ENCODE peak calls at places on chromosomes 3 and 15, in eight cellular contexts. F, K, G, X, I, H, W and M are unnamed samples.

GRCh38 chr15:40722934-40723333 is 28.0 kb downstream of the RAD51 start:
- DNase-seq in F (no peak), K (no peak), G (peak), X (no peak), I (no peak), H (no peak), W (no peak), M (no peak)

GRCh38 chr15:74196175-74196574 is 6.4 kb downstream of the STRA6 start:
- DNase-seq in F (peak), K (no peak), G (peak), X (peak), I (no peak), H (no peak), W (peak), M (peak)

GRCh38 chr3:38648024-38648658 is 1.3 kb downstream of the SCN5A start:
- DNase-seq in F (no peak), K (peak), G (no peak), X (no peak), I (no peak), H (no peak), W (no peak), M (no peak)

GRCh38 chr3:10504161-10505049 is 981 bp downstream of the ATP2B2 start:
- DNase-seq in F (no peak), K (peak), G (no peak), X (no peak), I (no peak), H (no peak), W (peak), M (no peak)

GRCh38 chr3:11476814-11477213 is 166.9 kb downstream of the VGLL4 start:
- DNase-seq in F (no peak), K (no peak), G (no peak), X (no peak), I (no peak), H (no peak), W (no peak), M (no peak)

GRCh38 chr3:56855856-56856538 is 54.2 kb upstream of the ARHGEF3 start:
- DNase-seq in F (no peak), K (peak), G (no peak), X (no peak), I (no peak), H (peak), W (peak), M (no peak)

GRCh38 chr15:78100886-78101285 is 8.5 kb downstream of the SH2D7 start:
- DNase-seq in F (no peak), K (no peak), G (no peak), X (no peak), I (peak), H (no peak), W (no peak), M (no peak)

GRCh38 chr3:50269460-50269859 is 513 bp downstream of the SEMA3B start:
- DNase-seq in F (no peak), K (no peak), G (no peak), X (no peak), I (no peak), H (no peak), W (no peak), M (no peak)

GRCh38 chr3:186217820-186218164 is 108.9 kb upstream of the ETV5 start:
- DNase-seq in F (no peak), K (no peak), G (no peak), X (no peak), I (no peak), H (no peak), W (no peak), M (no peak)

GRCh38 chr3:69084326-69084667 is 440 bp upstream of the ARL6IP5 start:
- DNase-seq in F (peak), K (peak), G (peak), X (no peak), I (no peak), H (no peak), W (no peak), M (peak)

GRCh38 chr3:149247929-149248691 is 26.5 kb upstream of the CP start:
- DNase-seq in F (peak), K (no peak), G (peak), X (no peak), I (no peak), H (no peak), W (no peak), M (no peak)

GRCh38 chr15:51801391-51801835 is 28.0 kb upstream of the TMOD3 start:
- DNase-seq in F (peak), K (peak), G (peak), X (no peak), I (no peak), H (no peak), W (peak), M (no peak)

GRCh38 chr3:150180349-150180748 is 209.7 kb upstream of the PFN2 start:
- DNase-seq in F (peak), K (no peak), G (peak), X (peak), I (no peak), H (no peak), W (no peak), M (no peak)

GRCh38 chr15:100241572-100242479 is 99.9 kb downstream of the ADAMTS17 start:
- DNase-seq in F (peak), K (no peak), G (no peak), X (no peak), I (no peak), H (no peak), W (peak), M (peak)

GRCh38 chr15:64837502-64837901 is 4.2 kb upstream of the PLEKHO2 start:
- DNase-seq in F (no peak), K (no peak), G (no peak), X (no peak), I (no peak), H (no peak), W (no peak), M (no peak)

GRCh38 chr3:190323241-190323617 is 983 bp upstream of the CLDN1 start:
- DNase-seq in F (no peak), K (no peak), G (no peak), X (no peak), I (no peak), H (no peak), W (no peak), M (no peak)

GRCh38 chr3:27358372-27358771 is 10.8 kb downstream of the NEK10 start:
- DNase-seq in F (no peak), K (no peak), G (no peak), X (no peak), I (no peak), H (no peak), W (no peak), M (no peak)

GRCh38 chr3:190514163-190515153 is 573 bp downstream of the IL1RAP start:
- DNase-seq in F (peak), K (peak), G (peak), X (no peak), I (peak), H (peak), W (peak), M (no peak)

GRCh38 chr15:75739791-75740190 is 27.1 kb upstream of the CSPG4 start:
- DNase-seq in F (no peak), K (no peak), G (no peak), X (no peak), I (peak), H (no peak), W (no peak), M (no peak)

GRCh38 chr3:49021213-49021812 is 608 bp upstream of the NDUFAF3 start:
- DNase-seq in F (peak), K (peak), G (peak), X (peak), I (peak), H (peak), W (peak), M (peak)

GRCh38 chr3:39664931-39665330 is 144.5 kb upstream of the MYRIP start:
- DNase-seq in F (no peak), K (no peak), G (no peak), X (no peak), I (no peak), H (no peak), W (no peak), M (no peak)

GRCh38 chr3:65170357-65171090 is 482.7 kb upstream of the ADAMTS9 start:
- DNase-seq in F (peak), K (peak), G (peak), X (peak), I (peak), H (peak), W (peak), M (peak)

GRCh38 chr3:122681294-122682015 is 816 bp downstream of the PARP14 start:
- DNase-seq in F (no peak), K (peak), G (no peak), X (no peak), I (peak), H (no peak), W (no peak), M (no peak)

GRCh38 chr3:13009946-13010315 is 63.3 kb downstream of the IQSEC1 start:
- DNase-seq in F (no peak), K (no peak), G (no peak), X (no peak), I (no peak), H (no peak), W (no peak), M (no peak)

GRCh38 chr15:55954862-55955605 is 38.4 kb downstream of the NEDD4 start:
- DNase-seq in F (no peak), K (no peak), G (no peak), X (no peak), I (no peak), H (no peak), W (no peak), M (no peak)

GRCh38 chr3:111874177-111874820 is 15.2 kb downstream of the PHLDB2 start:
- DNase-seq in F (peak), K (no peak), G (peak), X (no peak), I (no peak), H (no peak), W (no peak), M (no peak)

GRCh38 chr3:122688996-122689395 is 8.4 kb downstream of the PARP14 start:
- DNase-seq in F (no peak), K (no peak), G (no peak), X (no peak), I (no peak), H (no peak), W (no peak), M (no peak)

GRCh38 chr3:71816757-71817156 is 31.8 kb upstream of the PROK2 start:
- DNase-seq in F (no peak), K (no peak), G (no peak), X (no peak), I (no peak), H (no peak), W (no peak), M (no peak)

GRCh38 chr3:71815676-71816075 is 30.7 kb upstream of the PROK2 start:
- DNase-seq in F (no peak), K (no peak), G (no peak), X (no peak), I (no peak), H (no peak), W (no peak), M (no peak)

GRCh38 chr3:71816141-71816540 is 31.2 kb upstream of the PROK2 start:
- DNase-seq in F (peak), K (no peak), G (no peak), X (no peak), I (no peak), H (no peak), W (no peak), M (no peak)

GRCh38 chr3:71813704-71814103 is 28.8 kb upstream of the PROK2 start:
- DNase-seq in F (no peak), K (no peak), G (no peak), X (no peak), I (no peak), H (no peak), W (no peak), M (no peak)

DNA sequence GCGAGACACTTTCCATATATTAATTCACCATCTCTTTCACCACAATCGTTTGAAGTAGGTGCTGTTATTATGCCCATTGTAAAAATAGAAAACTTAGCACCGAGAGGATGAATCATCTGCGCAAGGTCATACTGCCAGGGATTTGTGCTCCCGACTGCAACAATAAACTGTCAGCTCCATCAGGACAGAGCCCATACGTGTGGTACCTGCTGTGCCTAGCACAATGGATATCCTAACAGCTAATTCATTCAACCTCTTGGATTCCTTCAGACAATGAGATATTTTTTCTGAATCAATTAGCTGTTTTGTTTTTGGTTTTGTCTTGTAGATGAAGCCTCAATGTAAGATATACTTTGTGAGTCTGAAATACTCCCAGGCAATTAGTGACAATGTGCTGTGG is 32.3 kb upstream of the PROK2 start:
- DNase-seq in F (no peak), K (no peak), G (no peak), X (no peak), I (no peak), H (no peak), W (no peak), M (no peak)
- H3K4me3 ChIP-seq in F (no peak), K (no peak), G (no peak), X (no peak), I (no peak), H (no peak), W (no peak), M (no peak)

GRCh38 chr15:79172032-79172481 is 81.5 kb upstream of the RASGRF1 start:
- DNase-seq in F (no peak), K (peak), G (no peak), X (no peak), I (no peak), H (no peak), W (peak), M (peak)
- TF ChIP-seq CTCF in F (peak), K (no peak), G (no peak), X (no peak), I (no peak), H (no peak), W (peak), M (peak)

DNA sequence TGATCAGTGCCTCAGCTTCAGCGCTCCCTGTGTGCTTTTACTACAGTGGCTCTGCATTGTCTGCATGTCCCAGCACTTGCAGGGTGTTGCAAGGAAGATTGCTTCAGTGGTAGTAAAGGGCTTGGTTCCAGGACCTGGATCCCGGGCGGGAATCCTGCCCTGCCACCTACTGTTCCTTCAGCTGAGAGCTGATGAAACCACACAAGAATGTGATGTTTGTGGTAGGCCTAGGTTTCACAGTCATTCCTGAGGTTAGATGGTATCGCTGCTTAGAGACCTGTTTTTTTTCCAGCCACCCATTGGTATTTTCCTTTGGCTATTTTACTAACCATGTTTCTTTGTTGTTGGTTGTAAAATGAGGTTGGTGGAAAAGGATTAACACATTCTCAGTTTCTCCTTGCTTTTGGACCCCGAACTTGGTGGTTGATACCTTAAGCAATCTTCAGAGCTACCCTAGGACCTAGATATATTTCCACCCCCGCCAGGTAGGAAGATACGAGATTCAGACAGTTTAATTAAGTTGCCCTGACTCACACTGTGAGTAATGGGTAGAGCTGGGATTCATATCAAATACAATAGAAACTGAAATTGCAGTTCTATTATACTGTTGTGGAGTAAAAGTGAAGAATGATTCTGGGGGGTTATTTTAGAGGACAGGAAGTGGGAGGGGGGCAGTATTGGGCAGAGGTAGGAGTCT is 11.4 kb downstream of the GPR87 start:
- DNase-seq in F (peak), K (peak), G (peak), X (peak), I (peak), H (no peak), W (no peak), M (peak)
- H3K4me3 ChIP-seq in F (peak), K (peak), G (no peak), X (no peak), I (no peak), H (no peak), W (no peak), M (peak)

DNA sequence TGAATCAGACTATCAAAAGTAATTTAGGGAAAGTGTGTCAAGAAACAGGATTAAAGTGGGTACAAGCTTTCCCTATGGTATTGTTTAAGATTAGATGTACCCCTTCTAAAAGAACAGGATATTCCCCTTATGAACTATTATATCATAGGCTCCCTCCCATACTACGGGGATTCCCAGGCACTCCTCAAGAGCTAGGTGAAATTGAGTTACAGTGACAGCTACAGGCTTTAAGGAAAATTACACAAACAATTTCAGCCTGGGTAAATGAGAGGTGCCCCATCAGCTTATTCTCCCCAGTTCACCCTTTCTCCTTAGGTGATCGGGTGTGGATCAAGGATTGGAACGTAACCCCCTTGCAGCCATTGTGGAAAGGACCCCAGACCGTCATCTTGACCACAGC is 240.8 kb upstream of the CNTN6 start:
- DNase-seq in F (no peak), K (no peak), G (no peak), X (no peak), I (no peak), H (no peak), W (no peak), M (no peak)
- TF ChIP-seq CTCF in F (peak), K (peak), G (no peak), X (no peak), I (no peak), H (no peak), W (no peak), M (peak)

GRCh38 chr3:100354850-100355249 is 20.3 kb downstream of the NIT2 start:
- DNase-seq in F (peak), K (no peak), G (peak), X (no peak), I (no peak), H (no peak), W (no peak), M (no peak)
- H3K4me3 ChIP-seq in F (no peak), K (no peak), G (no peak), X (no peak), I (no peak), H (no peak), W (no peak), M (no peak)

GRCh38 chr15:92749172-92749571 is 93.6 kb upstream of the FAM174B start:
- DNase-seq in F (no peak), K (no peak), G (no peak), X (no peak), I (no peak), H (no peak), W (no peak), M (no peak)
- TF ChIP-seq CTCF in F (no peak), K (no peak), G (no peak), X (no peak), I (no peak), H (no peak), W (no peak), M (no peak)

DNA sequence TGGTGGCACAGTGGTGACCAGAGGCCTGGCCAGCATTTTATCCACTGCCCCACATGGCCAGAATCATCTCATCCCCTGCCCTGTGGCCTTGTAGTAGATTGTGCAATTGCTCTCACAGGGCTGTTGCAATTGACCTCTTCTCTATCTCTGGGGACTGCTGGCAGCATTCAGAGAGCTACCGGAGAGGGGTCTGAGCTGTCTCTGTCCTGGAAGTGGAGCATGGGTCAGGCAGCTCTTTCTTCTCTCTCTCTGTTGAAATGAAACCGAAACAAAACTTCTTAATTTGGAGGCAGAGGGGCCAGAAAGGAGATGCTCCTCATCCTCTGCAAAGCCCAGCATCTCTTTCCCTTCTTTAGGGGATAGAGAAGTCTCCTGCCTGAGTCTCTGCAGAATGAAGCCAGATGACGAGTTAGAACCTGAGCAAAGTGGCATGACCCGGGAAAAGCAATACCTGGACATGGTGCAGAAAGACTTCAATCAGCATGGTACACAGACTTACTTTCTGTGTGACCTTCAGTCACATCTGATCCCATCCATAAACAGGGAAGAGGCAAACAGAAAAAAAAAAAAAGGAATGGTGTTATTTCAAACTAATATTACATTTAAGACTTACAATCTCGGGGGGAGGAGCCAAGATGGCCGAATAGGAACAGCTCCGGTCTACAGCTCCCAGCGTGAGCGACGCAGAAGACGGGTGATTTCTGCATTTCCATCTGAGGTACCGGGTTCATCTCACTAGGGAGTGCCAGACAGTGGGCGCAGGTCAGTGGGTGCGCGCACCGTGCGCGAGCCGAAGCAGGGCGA is 144.5 kb upstream of the BCL6 start:
- DNase-seq in F (no peak), K (no peak), G (no peak), X (no peak), I (no peak), H (no peak), W (no peak), M (no peak)
- H3K4me3 ChIP-seq in F (no peak), K (peak), G (no peak), X (no peak), I (no peak), H (no peak), W (no peak), M (no peak)

GRCh38 chr3:112984485-112984884 is 6.3 kb upstream of the GTPBP8 start:
- DNase-seq in F (no peak), K (no peak), G (peak), X (no peak), I (no peak), H (no peak), W (peak), M (peak)
- TF ChIP-seq CTCF in F (no peak), K (no peak), G (no peak), X (no peak), I (no peak), H (no peak), W (no peak), M (no peak)

DNA sequence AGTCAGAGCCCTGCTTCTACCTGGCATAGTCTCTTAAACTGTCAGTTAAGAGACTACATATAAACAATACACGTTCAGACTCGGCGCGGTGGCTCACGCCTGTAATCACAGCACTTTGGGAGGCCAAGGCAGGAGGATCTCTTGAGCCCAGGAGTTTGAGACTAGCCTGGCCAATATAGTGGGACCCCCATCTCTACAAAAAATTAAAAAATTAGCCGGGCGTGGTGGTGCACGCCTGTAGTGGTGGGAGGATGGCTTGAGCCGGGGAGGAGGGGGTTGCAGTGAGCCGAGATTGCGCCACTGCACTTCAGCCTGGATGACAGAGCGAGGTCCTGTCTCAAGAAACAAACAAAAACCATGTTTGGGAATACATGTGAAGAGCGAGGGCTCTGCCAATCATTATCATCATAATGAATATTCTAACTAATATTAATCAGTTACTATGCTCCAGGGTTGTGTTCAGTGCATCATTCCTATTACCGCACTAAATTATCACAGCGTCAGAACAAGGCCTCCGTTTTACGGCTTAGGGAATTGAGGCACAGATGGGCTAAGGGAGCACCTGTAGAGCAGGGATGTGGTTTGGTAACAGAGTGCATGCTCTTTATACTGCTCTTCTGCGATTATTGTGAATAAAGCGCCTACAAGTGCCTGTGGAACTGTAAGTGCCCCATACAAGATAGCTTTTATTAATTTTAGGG is 844 bp upstream of the UQCC5 start:
- DNase-seq in F (no peak), K (no peak), G (no peak), X (no peak), I (no peak), H (no peak), W (no peak), M (no peak)
- H3K4me3 ChIP-seq in F (no peak), K (no peak), G (no peak), X (no peak), I (peak), H (peak), W (peak), M (peak)

GRCh38 chr3:143775401-143775970 is 72.8 kb downstream of the SLC9A9 start:
- DNase-seq in F (peak), K (peak), G (peak), X (no peak), I (no peak), H (no peak), W (no peak), M (no peak)
- TF ChIP-seq CTCF in F (peak), K (peak), G (peak), X (peak), I (peak), H (peak), W (peak), M (peak)